ENCODE peak calls at places on chromosomes 4 and X, in four cellular contexts. M is neuronal stem cell, S is IMR-90, E is mesenchymal stem cell. O is an unnamed sample.
A peak's percentile ranks its signal among the peaks of the same experiment; 100 is the strongest.

GRCh38 chrX:44542567-44543325 is at the start of gene FUNDC1:
- DNase-seq in M (peak; percentile 86), S (peak; percentile 91), E (peak; percentile 92), O (peak; percentile 93)

GRCh38 chr4:39320381-39321115 is 45.6 kb downstream of the RFC1 start:
- DNase-seq in M (no peak), S (peak; percentile 56), E (peak; percentile 19), O (no peak)

GRCh38 chr4:56728512-56728911 is 47.4 kb upstream of the HOPX start:
- DNase-seq in M (no peak), S (peak; percentile 92), E (peak; percentile 99), O (no peak)

GRCh38 chr4:86935833-86936721 is 1.3 kb downstream of the AFF1 start:
- DNase-seq in M (peak; percentile 17), S (peak; percentile 57), E (peak; percentile 85), O (peak; percentile 88)

GRCh38 chr4:8324640-8325239 is 55.2 kb downstream of the HTRA3 start:
- DNase-seq in M (no peak), S (peak; percentile 25), E (no peak), O (no peak)

GRCh38 chrX:11867610-11868345 is 109.7 kb downstream of the MSL3 start:
- DNase-seq in M (no peak), S (no peak), E (no peak), O (no peak)

GRCh38 chr4:66489370-66489769 is 819.1 kb upstream of the EPHA5 start:
- DNase-seq in M (no peak), S (no peak), E (no peak), O (no peak)

GRCh38 chr4:166733686-166734085 is 500.6 kb downstream of the SPOCK3 start:
- DNase-seq in M (no peak), S (no peak), E (no peak), O (peak; percentile 29)

GRCh38 chr4:148090503-148091476 is 351.4 kb downstream of the NR3C2 start:
- DNase-seq in M (no peak), S (no peak), E (no peak), O (no peak)

GRCh38 chr4:186002853-186003252 is 66.1 kb upstream of the TLR3 start:
- DNase-seq in M (no peak), S (no peak), E (no peak), O (no peak)

GRCh38 chr4:17030543-17030942 is 132.1 kb upstream of the LDB2 start:
- DNase-seq in M (no peak), S (peak; percentile 96), E (peak; percentile 75), O (no peak)

GRCh38 chr4:177159600-177159999 is 150.1 kb upstream of the NEIL3 start:
- DNase-seq in M (no peak), S (no peak), E (no peak), O (no peak)

GRCh38 chr4:55543858-55544257 is 2.9 kb downstream of the CLOCK start:
- DNase-seq in M (no peak), S (peak; percentile 27), E (peak; percentile 23), O (no peak)

GRCh38 chr4:20428410-20429160 is 176.9 kb downstream of the SLIT2 start:
- DNase-seq in M (no peak), S (peak; percentile 20), E (no peak), O (no peak)

GRCh38 chrX:109783712-109784109 is 50.7 kb upstream of the ACSL4 start:
- DNase-seq in M (no peak), S (no peak), E (no peak), O (no peak)

GRCh38 chr4:30473225-30473624 is 246.9 kb upstream of the PCDH7 start:
- DNase-seq in M (no peak), S (no peak), E (no peak), O (no peak)

GRCh38 chr4:177272007-177272406 is 37.7 kb upstream of the NEIL3 start:
- DNase-seq in M (no peak), S (no peak), E (no peak), O (no peak)

GRCh38 chrX:129655547-129656248 is 942 bp upstream of the APLN start:
- DNase-seq in M (no peak), S (no peak), E (peak; percentile 32), O (no peak)

GRCh38 chr4:174119818-174120217 is 163.6 kb downstream of the FBXO8 start:
- DNase-seq in M (no peak), S (no peak), E (peak; percentile 44), O (no peak)

GRCh38 chr4:102392033-102392744 is 46.9 kb upstream of the SLC39A8 start:
- DNase-seq in M (no peak), S (no peak), E (no peak), O (peak; percentile 54)
- H2AFZ ChIP-seq in M (no peak overlapping the region), S (no peak overlapping the region), E (no peak overlapping the region), O (peak overlapping the region; percentile 66)

GRCh38 chr4:52198356-52198755 is 147.3 kb downstream of the SPATA18 start:
- DNase-seq in M (no peak), S (no peak), E (no peak), O (no peak)

GRCh38 chr4:52201705-52202104 is 150.6 kb downstream of the SPATA18 start:
- DNase-seq in M (no peak), S (no peak), E (no peak), O (no peak)

GRCh38 chr4:52200339-52200725 is 149.2 kb downstream of the SPATA18 start:
- DNase-seq in M (no peak), S (no peak), E (no peak), O (no peak)

GRCh38 chr4:52197351-52197750 is 146.2 kb downstream of the SPATA18 start:
- DNase-seq in M (no peak), S (no peak), E (no peak), O (no peak)

GRCh38 chr4:52199574-52200338 is 148.7 kb downstream of the SPATA18 start:
- DNase-seq in M (no peak), S (peak; percentile 7), E (peak; percentile 6), O (no peak)
- H2AK5ac ChIP-seq in M (no peak overlapping the region), S (no peak overlapping the region), E (peak overlapping the region; percentile 30), O (no peak overlapping the region)

GRCh38 chrX:139077303-139078131 is 366.0 kb upstream of the FGF13 start:
- DNase-seq in M (no peak), S (no peak), E (peak; percentile 12), O (peak; percentile 51)
- H3K18ac ChIP-seq in M (no peak overlapping the region), S (no peak overlapping the region), E (no peak overlapping the region), O (no peak overlapping the region)

DNA sequence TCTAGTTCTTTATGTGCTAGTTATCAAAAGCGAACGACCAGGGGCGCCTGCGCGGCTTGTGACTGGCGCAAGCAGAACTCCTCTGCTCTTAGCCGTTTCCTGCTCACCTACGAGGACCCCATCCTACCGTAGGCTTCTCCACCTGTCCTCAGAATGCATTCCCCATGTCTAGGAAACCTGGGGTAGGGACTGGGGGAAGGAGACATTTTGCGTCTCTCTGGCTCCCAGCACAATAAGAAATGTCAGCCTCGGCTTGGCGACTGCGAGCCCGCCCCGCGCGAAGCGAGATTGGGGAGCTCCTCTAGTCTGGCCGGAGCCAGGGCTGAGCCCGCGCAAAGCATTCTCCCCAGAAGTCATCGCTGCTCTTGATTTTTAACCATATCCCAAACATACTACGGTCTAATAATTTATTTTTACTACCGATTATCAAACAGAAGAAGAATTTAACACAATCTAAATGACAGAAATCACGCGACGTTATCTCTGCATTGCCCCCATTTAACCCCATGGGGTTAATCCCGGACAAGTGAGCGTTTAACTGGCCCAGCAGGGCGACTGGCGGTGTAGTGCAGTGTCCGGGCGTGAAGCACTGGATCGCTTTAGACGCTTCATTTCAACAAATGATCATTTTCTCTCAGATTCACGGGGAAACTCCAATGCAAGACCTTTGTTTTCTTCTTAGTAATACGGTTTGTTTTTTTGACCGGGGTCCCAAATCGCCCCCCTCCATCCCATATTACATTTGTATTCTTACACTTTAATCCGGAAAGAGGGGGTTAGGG is 7.9 kb upstream of the PITX2 start:
- DNase-seq in M (peak; percentile 35), S (no peak), E (peak; percentile 30), O (no peak)
- H2AFZ ChIP-seq in M (peak overlapping the region; percentile 16), S (peak overlapping the region; percentile 55), E (no peak overlapping the region), O (no peak overlapping the region)

GRCh38 chrX:101337776-101338271 is 10.7 kb downstream of the TIMM8A start:
- DNase-seq in M (no peak), S (no peak), E (no peak), O (no peak)
- H2AK5ac ChIP-seq in M (no peak overlapping the region), S (no peak overlapping the region), E (no peak overlapping the region), O (no peak overlapping the region)

GRCh38 chrX:24387724-24388123 is 27.3 kb downstream of the SUPT20HL1 start:
- DNase-seq in M (no peak), S (no peak), E (no peak), O (no peak)

GRCh38 chrX:24392709-24393108 is 32.3 kb downstream of the SUPT20HL1 start:
- DNase-seq in M (no peak), S (no peak), E (no peak), O (no peak)

GRCh38 chrX:24391362-24391761 is 30.9 kb downstream of the SUPT20HL1 start:
- DNase-seq in M (no peak), S (no peak), E (no peak), O (no peak)

GRCh38 chrX:24395775-24396174 is 35.3 kb downstream of the SUPT20HL1 start:
- DNase-seq in M (peak; percentile 45), S (peak; percentile 82), E (peak; percentile 71), O (peak; percentile 38)

GRCh38 chrX:24391843-24392242 is 31.4 kb downstream of the SUPT20HL1 start:
- DNase-seq in M (no peak), S (no peak), E (no peak), O (no peak)
- H3K18ac ChIP-seq in M (no peak overlapping the region), S (no peak overlapping the region), E (no peak overlapping the region), O (no peak overlapping the region)

DNA sequence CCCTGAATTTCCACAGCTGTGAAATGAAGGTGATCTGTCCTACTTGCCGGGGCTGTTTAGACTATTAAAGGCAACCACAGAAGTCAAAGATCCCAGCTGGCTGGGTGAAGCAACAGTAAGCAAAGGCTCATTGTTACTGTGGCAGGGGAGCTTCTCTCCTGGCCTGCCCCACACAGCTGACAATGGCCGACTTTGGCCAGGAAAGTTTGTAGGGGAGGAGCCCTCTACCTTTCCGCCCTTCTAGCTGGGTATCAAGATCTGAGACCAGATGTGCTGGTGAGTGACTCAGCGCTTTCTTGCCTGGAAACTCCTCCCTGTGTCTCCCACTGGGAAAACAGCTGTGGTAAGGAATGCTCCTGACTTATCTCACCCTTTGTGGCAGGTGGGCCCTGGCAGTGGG is 21.1 kb downstream of the RASSF6 start:
- DNase-seq in M (no peak), S (peak; percentile 73), E (peak; percentile 90), O (peak; percentile 89)
- H2AFZ ChIP-seq in M (peak overlapping the region; percentile 22), S (peak overlapping the region; percentile 29), E (no peak overlapping the region), O (no peak overlapping the region)

O was measured in trophoblast cell.